ENCODE peak calls at places on chromosomes 12 and 14, in four cellular contexts. One of them, this sample, is unnamed.

GRCh38 chr14:53953828-53954550 is 2.6 kb downstream of the BMP4 start:
- DNase-seq in WTC11: peak; percentile 38
- DNase-seq in endothelial cell of umbilical vein: no peak
- DNase-seq in A549: peak; percentile 32
- DNase-seq in this sample: peak; percentile 24

GRCh38 chr14:87268997-87269396 is 724.0 kb downstream of the GALC start:
- DNase-seq in WTC11: no peak
- DNase-seq in endothelial cell of umbilical vein: no peak
- DNase-seq in A549: no peak
- DNase-seq in this sample: no peak

GRCh38 chr12:116539905-116540482 is 19.2 kb upstream of the MAP1LC3B2 start:
- DNase-seq in WTC11: peak; percentile 48
- DNase-seq in endothelial cell of umbilical vein: peak; percentile 14
- DNase-seq in A549: no peak
- DNase-seq in this sample: no peak

GRCh38 chr12:122837306-122838265 is 2.3 kb downstream of the HIP1R start:
- DNase-seq in WTC11: no peak
- DNase-seq in endothelial cell of umbilical vein: no peak
- DNase-seq in A549: no peak
- DNase-seq in this sample: peak; percentile 57

GRCh38 chr12:49949866-49950265 is 671 bp upstream of the AQP2 start:
- DNase-seq in WTC11: no peak
- DNase-seq in endothelial cell of umbilical vein: no peak
- DNase-seq in A549: no peak
- DNase-seq in this sample: no peak

GRCh38 chr14:39446131-39446744 is 14.0 kb upstream of the FBXO33 start:
- DNase-seq in WTC11: no peak
- DNase-seq in endothelial cell of umbilical vein: no peak
- DNase-seq in A549: no peak
- DNase-seq in this sample: no peak

GRCh38 chr14:64450255-64450654 is 15.0 kb upstream of the AKAP5 start:
- DNase-seq in WTC11: no peak
- DNase-seq in endothelial cell of umbilical vein: no peak
- DNase-seq in A549: no peak
- DNase-seq in this sample: no peak

GRCh38 chr12:72094490-72094889 is 155.8 kb downstream of the TPH2 start:
- DNase-seq in WTC11: no peak
- DNase-seq in endothelial cell of umbilical vein: no peak
- DNase-seq in A549: no peak
- DNase-seq in this sample: no peak

GRCh38 chr14:59406454-59407245 is 58.5 kb downstream of the GPR135 start:
- DNase-seq in WTC11: no peak
- DNase-seq in endothelial cell of umbilical vein: peak; percentile 87
- DNase-seq in A549: no peak
- DNase-seq in this sample: peak; percentile 66

GRCh38 chr14:61451891-61452400 is 130.6 kb downstream of the PRKCH start:
- DNase-seq in WTC11: no peak
- DNase-seq in endothelial cell of umbilical vein: no peak
- DNase-seq in A549: no peak
- DNase-seq in this sample: no peak

GRCh38 chr12:48768147-48768546 is 20.7 kb downstream of the ADCY6 start:
- DNase-seq in WTC11: no peak
- DNase-seq in endothelial cell of umbilical vein: no peak
- DNase-seq in A549: no peak
- DNase-seq in this sample: no peak

GRCh38 chr14:58749066-58749669 is 111.4 kb downstream of the DACT1 start:
- DNase-seq in WTC11: no peak
- DNase-seq in endothelial cell of umbilical vein: peak; percentile 45
- DNase-seq in A549: peak; percentile 76
- DNase-seq in this sample: peak; percentile 4

GRCh38 chr12:117968084-117968789 is 553 bp downstream of the KSR2 start:
- DNase-seq in WTC11: no peak
- DNase-seq in endothelial cell of umbilical vein: no peak
- DNase-seq in A549: no peak
- DNase-seq in this sample: no peak
- TF ChIP-seq JUN in WTC11: no peak
- TF ChIP-seq JUN in endothelial cell of umbilical vein: no peak
- TF ChIP-seq JUN in A549: no peak
- TF ChIP-seq JUN in this sample: no peak

GRCh38 chr14:77212933-77213656 is 31.5 kb downstream of the TMEM63C start:
- DNase-seq in WTC11: peak; percentile 87
- DNase-seq in endothelial cell of umbilical vein: no peak
- DNase-seq in A549: peak; percentile 45
- DNase-seq in this sample: peak; percentile 13
- TF ChIP-seq JUN in WTC11: no peak
- TF ChIP-seq JUN in endothelial cell of umbilical vein: no peak
- TF ChIP-seq JUN in A549: no peak
- TF ChIP-seq JUN in this sample: no peak

GRCh38 chr14:71753126-71753830 is 179.0 kb upstream of the RGS6 start:
- DNase-seq in WTC11: peak; percentile 91
- DNase-seq in endothelial cell of umbilical vein: peak; percentile 89
- DNase-seq in A549: peak; percentile 82
- DNase-seq in this sample: peak; percentile 62

GRCh38 chr14:71762575-71762974 is 169.7 kb upstream of the RGS6 start:
- DNase-seq in WTC11: no peak
- DNase-seq in endothelial cell of umbilical vein: no peak
- DNase-seq in A549: no peak
- DNase-seq in this sample: no peak

GRCh38 chr14:71753976-71754375 is 178.3 kb upstream of the RGS6 start:
- DNase-seq in WTC11: no peak
- DNase-seq in endothelial cell of umbilical vein: no peak
- DNase-seq in A549: no peak
- DNase-seq in this sample: no peak

GRCh38 chr14:71754422-71755095 is 177.7 kb upstream of the RGS6 start:
- DNase-seq in WTC11: peak; percentile 36
- DNase-seq in endothelial cell of umbilical vein: no peak
- DNase-seq in A549: no peak
- DNase-seq in this sample: no peak

DNA sequence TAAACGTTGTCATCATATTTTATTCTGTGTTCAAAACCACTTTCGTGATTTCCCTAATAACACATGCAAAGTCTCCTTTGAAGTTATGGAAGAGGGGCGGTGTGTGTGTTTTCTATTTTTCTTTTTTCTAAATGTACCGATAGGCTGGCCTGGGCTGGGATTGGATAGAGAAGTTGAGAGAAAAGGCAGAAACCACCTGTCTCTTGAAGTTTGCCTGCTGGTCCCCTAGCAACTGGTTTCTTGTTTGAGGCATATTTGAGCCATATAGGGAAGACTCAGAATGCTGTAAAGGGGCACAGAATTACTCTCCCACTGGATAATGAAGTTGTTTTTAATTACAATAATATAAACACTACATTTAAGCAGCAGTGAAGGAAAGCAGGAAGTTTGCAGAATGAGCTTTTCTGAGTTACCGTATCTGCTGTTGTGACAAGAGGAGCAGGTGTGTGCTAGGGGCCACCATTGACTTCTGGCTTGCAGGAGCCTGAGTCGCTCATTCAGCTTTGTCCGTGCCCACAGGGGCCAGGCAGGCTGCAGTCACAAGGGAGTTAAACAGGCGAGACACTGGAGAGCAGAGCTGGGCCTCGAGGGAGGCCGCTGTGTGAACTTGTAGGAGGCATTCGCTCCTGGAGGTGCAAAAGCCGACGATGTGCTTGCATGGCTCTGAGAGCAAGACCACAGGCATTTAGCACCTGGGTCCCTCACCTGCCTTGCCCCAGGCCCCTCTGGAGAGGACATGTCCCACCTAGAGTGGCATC is 173.9 kb upstream of the RGS6 start:
- DNase-seq in WTC11: no peak
- DNase-seq in endothelial cell of umbilical vein: no peak
- DNase-seq in A549: no peak
- DNase-seq in this sample: no peak
- TF ChIP-seq JUN in WTC11: no peak
- TF ChIP-seq JUN in endothelial cell of umbilical vein: no peak
- TF ChIP-seq JUN in A549: no peak
- TF ChIP-seq JUN in this sample: no peak

GRCh38 chr14:81565441-81566290 is 32.0 kb upstream of the SEL1L start:
- DNase-seq in WTC11: peak; percentile 35
- DNase-seq in endothelial cell of umbilical vein: peak; percentile 6
- DNase-seq in A549: peak; percentile 29
- DNase-seq in this sample: peak; percentile 24
- TF ChIP-seq JUN in WTC11: no peak
- TF ChIP-seq JUN in endothelial cell of umbilical vein: no peak
- TF ChIP-seq JUN in A549: no peak
- TF ChIP-seq JUN in this sample: no peak

GRCh38 chr14:69643430-69644200 is 32.2 kb downstream of the SUSD6 start:
- DNase-seq in WTC11: no peak
- DNase-seq in endothelial cell of umbilical vein: peak; percentile 89
- DNase-seq in A549: peak; percentile 80
- DNase-seq in this sample: peak; percentile 89
- TF ChIP-seq JUN in WTC11: no peak
- TF ChIP-seq JUN in endothelial cell of umbilical vein: no peak
- TF ChIP-seq JUN in A549: no peak
- TF ChIP-seq JUN in this sample: no peak

DNA sequence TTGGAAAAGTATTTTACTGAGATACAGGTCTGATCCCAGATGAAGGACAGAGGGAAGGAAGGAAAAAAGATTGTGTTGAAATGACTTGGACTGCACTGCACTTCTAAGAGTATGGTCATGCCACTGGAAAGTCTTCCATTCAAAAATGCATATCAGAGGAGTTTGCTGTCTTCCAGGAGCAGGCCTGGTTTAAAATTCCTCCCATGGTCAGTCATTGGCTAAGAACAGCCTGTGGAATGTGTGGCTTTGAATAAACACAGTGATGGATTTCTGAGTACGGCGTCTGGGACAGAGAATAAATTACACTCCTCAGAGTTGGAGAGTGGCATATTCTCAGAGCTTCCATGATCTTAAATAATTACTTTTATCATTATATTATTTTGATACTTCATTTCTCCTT is 245.8 kb upstream of the PDZRN4 start:
- DNase-seq in WTC11: no peak
- DNase-seq in endothelial cell of umbilical vein: no peak
- DNase-seq in A549: peak; percentile 9
- DNase-seq in this sample: no peak
- TF ChIP-seq JUN in WTC11: no peak
- TF ChIP-seq JUN in endothelial cell of umbilical vein: no peak
- TF ChIP-seq JUN in A549: no peak
- TF ChIP-seq JUN in this sample: no peak

This sample was measured in HepG2.